ENCODE peak calls at places on chromosomes 2 and 18, in nine cellular contexts. E is heart right ventricle; F is mucosa of gallbladder; Z is right cardiac atrium; P is skeletal muscle cell; G is OCI-M1; R is activated naive CD8-positive, alpha-beta T cell treated with anti-CD3 and anti-CD28 coated beads, Interleukin-2, amount 50 U/mL, for 24 hours; Q is psoas muscle; A is hepatic stellate cell. H is an unnamed sample.

GRCh38 chr2:42854207-42854818 is 61.9 kb upstream of the HAAO start:
- DNase-seq in E (peak; percentile 65), F (peak; percentile 33), Z (peak; percentile 87), P (no peak), G (no peak), R (no peak), Q (peak; percentile 83), A (peak; percentile 32), H (peak; percentile 65)

GRCh38 chr2:8189316-8189715 is 492.5 kb upstream of the ID2 start:
- DNase-seq in E (no peak), F (no peak), Z (no peak), P (no peak), G (no peak), R (no peak), Q (no peak), A (no peak), H (no peak)

GRCh38 chr2:101116348-101116747 is 34.8 kb downstream of the TBC1D8 start:
- DNase-seq in E (no peak), F (no peak), Z (no peak), P (no peak), G (no peak), R (no peak), Q (no peak), A (no peak), H (no peak)

GRCh38 chr18:13629841-13630747 is 96.3 kb downstream of the FAM210A start:
- DNase-seq in E (peak; percentile 80), F (peak; percentile 35), Z (peak; percentile 81), P (peak; percentile 16), G (peak; percentile 73), R (peak; percentile 52), Q (no peak), A (peak; percentile 82), H (peak; percentile 61)

GRCh38 chr2:163345795-163346573 is 389.8 kb downstream of the FIGN start:
- DNase-seq in E (peak; percentile 5), F (no peak), Z (no peak), P (no peak), G (peak; percentile 87), R (no peak), Q (no peak), A (no peak), H (peak; percentile 72)

GRCh38 chr2:71939588-71940535 is 207.8 kb downstream of the CYP26B1 start:
- DNase-seq in E (no peak), F (peak; percentile 8), Z (peak; percentile 94), P (no peak), G (no peak), R (no peak), Q (peak; percentile 93), A (no peak), H (no peak)

GRCh38 chr2:221134718-221135117 is 437.4 kb downstream of the EPHA4 start:
- DNase-seq in E (no peak), F (no peak), Z (no peak), P (no peak), G (no peak), R (no peak), Q (no peak), A (no peak), H (no peak)

GRCh38 chr2:220396287-220396686 is 768.9 kb downstream of the SLC4A3 start:
- DNase-seq in E (peak; percentile 39), F (no peak), Z (no peak), P (peak; percentile 48), G (no peak), R (no peak), Q (no peak), A (no peak), H (peak; percentile 87)

GRCh38 chr18:30132959-30133358 is 909.6 kb downstream of the DSC3 start:
- DNase-seq in E (no peak), F (no peak), Z (no peak), P (peak; percentile 3), G (no peak), R (no peak), Q (no peak), A (no peak), H (no peak)

GRCh38 chr2:212979046-212979612 is 172.3 kb downstream of the IKZF2 start:
- DNase-seq in E (no peak), F (no peak), Z (no peak), P (no peak), G (peak; percentile 37), R (no peak), Q (no peak), A (no peak), H (no peak)

GRCh38 chr2:48438266-48438665 is 91.7 kb upstream of the STON1 start:
- DNase-seq in E (no peak), F (no peak), Z (no peak), P (no peak), G (no peak), R (no peak), Q (no peak), A (no peak), H (no peak)

GRCh38 chr18:79389689-79390088 is 6.0 kb upstream of the NFATC1 start:
- DNase-seq in E (no peak), F (no peak), Z (no peak), P (no peak), G (no peak), R (no peak), Q (no peak), A (no peak), H (no peak)

GRCh38 chr2:214005337-214005736 is 405.5 kb upstream of the VWC2L start:
- DNase-seq in E (no peak), F (no peak), Z (no peak), P (no peak), G (no peak), R (no peak), Q (no peak), A (no peak), H (peak; percentile 39)

GRCh38 chr2:36168136-36168535 is 187.4 kb upstream of the CRIM1 start:
- DNase-seq in E (no peak), F (no peak), Z (no peak), P (no peak), G (no peak), R (no peak), Q (no peak), A (no peak), H (no peak)

GRCh38 chr2:157220502-157220901 is 37.0 kb upstream of the GALNT5 start:
- DNase-seq in E (no peak), F (no peak), Z (no peak), P (no peak), G (no peak), R (no peak), Q (no peak), A (no peak), H (no peak)

GRCh38 chr2:159153463-159153862 is 133.0 kb downstream of the WDSUB1 start:
- DNase-seq in E (no peak), F (peak; percentile 74), Z (no peak), P (no peak), G (no peak), R (no peak), Q (no peak), A (no peak), H (no peak)

GRCh38 chr2:12244070-12244469 is 472.7 kb upstream of the TRIB2 start:
- DNase-seq in E (no peak), F (no peak), Z (no peak), P (no peak), G (no peak), R (no peak), Q (no peak), A (no peak), H (no peak)

GRCh38 chr2:55239656-55240222 is 7.3 kb downstream of the RPS27A start:
- DNase-seq in E (no peak), F (no peak), Z (no peak), P (no peak), G (no peak), R (no peak), Q (no peak), A (no peak), H (no peak)

GRCh38 chr2:71530246-71530986 is 77.1 kb downstream of the DYSF start:
- DNase-seq in E (no peak), F (no peak), Z (no peak), P (no peak), G (peak; percentile 64), R (peak; percentile 26), Q (no peak), A (peak; percentile 81), H (peak; percentile 54)

GRCh38 chr2:107584577-107584976 is 242.1 kb upstream of the RGPD4 start:
- DNase-seq in E (no peak), F (no peak), Z (no peak), P (no peak), G (no peak), R (no peak), Q (no peak), A (no peak), H (no peak)

GRCh38 chr2:175854665-175855064 is 147.4 kb downstream of the LNPK start:
- DNase-seq in E (no peak), F (no peak), Z (no peak), P (no peak), G (no peak), R (no peak), Q (peak; percentile 64), A (no peak), H (no peak)

GRCh38 chr18:9814431-9814830 is 71.3 kb upstream of the TXNDC2 start:
- DNase-seq in E (no peak), F (no peak), Z (no peak), P (peak; percentile 72), G (no peak), R (no peak), Q (no peak), A (peak; percentile 66), H (peak; percentile 91)

GRCh38 chr2:151478011-151478410 is 68.3 kb downstream of the RIF1 start:
- DNase-seq in E (no peak), F (no peak), Z (no peak), P (no peak), G (no peak), R (no peak), Q (no peak), A (peak; percentile 2), H (no peak)

GRCh38 chr18:74623047-74623816 is 25.6 kb downstream of the ZNF407 start:
- DNase-seq in E (no peak), F (no peak), Z (no peak), P (no peak), G (peak; percentile 16), R (no peak), Q (no peak), A (no peak), H (peak; percentile 28)

GRCh38 chr2:160910681-160911080 is 249.5 kb upstream of the TANK start:
- DNase-seq in E (peak; percentile 14), F (no peak), Z (no peak), P (no peak), G (no peak), R (no peak), Q (no peak), A (peak; percentile 16), H (peak; percentile 91)